ENCODE peak calls at places on chromosomes 7 and 10, in five cellular contexts. O is HCT116, S is tibial nerve, T is vagina, I is Peyer's patch. Y is an unnamed sample.

GRCh38 chr7:5661941-5662340 is 119.5 kb downstream of the RNF216 start:
- DNase-seq in O (no peak), S (no peak), I (no peak), T (no peak), Y (no peak)

GRCh38 chr7:130486963-130487324 is 4.9 kb upstream of the MEST start:
- DNase-seq in S (no peak), T (no peak), O (no peak), I (no peak), Y (no peak)

GRCh38 chr7:155198901-155199845 is 98.5 kb upstream of the INSIG1 start:
- DNase-seq in S (no peak), I (no peak), T (no peak), O (no peak), Y (peak)

GRCh38 chr7:157011333-157012112 is 1.1 kb upstream of the MNX1 start:
- DNase-seq in O (no peak), S (no peak), I (peak), T (no peak), Y (no peak)

GRCh38 chr7:99340659-99341058 is 15.0 kb downstream of the ARPC1A start:
- DNase-seq in T (no peak), I (no peak), O (no peak), S (no peak), Y (no peak)

GRCh38 chr10:12707461-12708185 is 293.9 kb downstream of the CCDC3 start:
- DNase-seq in I (no peak), S (no peak), T (no peak), O (peak), Y (peak)

GRCh38 chr7:141481971-141482370 is 69.2 kb upstream of the AGK start:
- DNase-seq in I (no peak), T (no peak), S (no peak), O (no peak), Y (no peak)

GRCh38 chr7:107014381-107015023 is 30.0 kb upstream of the PRKAR2B start:
- DNase-seq in S (no peak), I (no peak), T (no peak), O (no peak), Y (no peak)

GRCh38 chr7:68269410-68269809 is 1272.8 kb downstream of the TYW1 start:
- DNase-seq in O (no peak), T (no peak), S (no peak), I (no peak), Y (peak)

GRCh38 chr7:1324028-1324900 is 91.6 kb downstream of the UNCX start:
- DNase-seq in T (no peak), I (no peak), S (no peak), O (no peak), Y (no peak)

GRCh38 chr10:61974611-61975010 is 73.1 kb downstream of the ARID5B start:
- DNase-seq in S (peak), I (peak), T (no peak), O (no peak), Y (no peak)

GRCh38 chr7:75624134-75624832 is 114.5 kb downstream of the HIP1 start:
- DNase-seq in O (no peak), S (peak), T (no peak), I (peak), Y (no peak)

GRCh38 chr7:964401-965231 is 10.1 kb upstream of the ADAP1 start:
- DNase-seq in O (no peak), I (no peak), T (no peak), S (peak), Y (peak)

GRCh38 chr10:8319704-8320103 is 265.2 kb downstream of the GATA3 start:
- DNase-seq in I (no peak), T (no peak), O (no peak), S (no peak), Y (no peak)

GRCh38 chr7:133207687-133208086 is 45.2 kb upstream of the EXOC4 start:
- DNase-seq in O (peak), I (no peak), T (no peak), S (no peak), Y (no peak)

GRCh38 chr10:79066460-79067240 is 2.1 kb upstream of the ZMIZ1 start:
- DNase-seq in T (no peak), S (peak), O (no peak), I (no peak), Y (peak)

GRCh38 chr7:151823783-151824182 is 53.1 kb downstream of the PRKAG2 start:
- DNase-seq in I (no peak), O (no peak), T (no peak), S (no peak), Y (no peak)

GRCh38 chr7:30164567-30164966 is 29.8 kb downstream of the MTURN start:
- DNase-seq in T (no peak), S (no peak), O (peak), I (no peak), Y (peak)

GRCh38 chr7:16698200-16698910 is 52.4 kb downstream of the BZW2 start:
- DNase-seq in T (no peak), O (no peak), S (no peak), I (no peak), Y (no peak)

GRCh38 chr7:7554647-7555575 is 11.8 kb upstream of the MIOS start:
- DNase-seq in S (no peak), I (no peak), O (no peak), T (no peak), Y (no peak)

GRCh38 chr10:29681700-29682444 is 47.1 kb upstream of the SVIL start:
- DNase-seq in T (no peak), I (peak), O (no peak), S (peak), Y (no peak)

GRCh38 chr7:157572622-157573021 is 235.8 kb downstream of the DNAJB6 start:
- DNase-seq in T (no peak), S (no peak), O (no peak), I (no peak), Y (no peak)

GRCh38 chr10:106043833-106044232 is 1120.7 kb downstream of the SORCS1 start:
- DNase-seq in I (no peak), O (no peak), T (no peak), S (no peak), Y (no peak)

GRCh38 chr7:134460000-134460399 is 1.1 kb upstream of the AKR1B1 start:
- DNase-seq in T (no peak), S (no peak), I (no peak), O (no peak), Y (no peak)

GRCh38 chr10:71255817-71256660 is 43.7 kb downstream of the UNC5B start:
- DNase-seq in I (peak), O (peak), T (no peak), S (no peak), Y (peak)

GRCh38 chr7:49483142-49483541 is 290.3 kb upstream of the VWC2 start:
- DNase-seq in T (no peak), S (no peak), O (no peak), I (no peak), Y (no peak)

GRCh38 chr10:78209987-78210386 is 176.3 kb downstream of the RPS24 start:
- DNase-seq in I (no peak), T (no peak), S (no peak), O (no peak), Y (no peak)

GRCh38 chr10:132911712-132912097 is 30.7 kb downstream of the CFAP46 start:
- DNase-seq in I (peak), S (no peak), O (no peak), T (no peak), Y (no peak)

GRCh38 chr10:124303662-124304418 is 114.9 kb downstream of the OAT start:
- DNase-seq in O (no peak), I (no peak), T (no peak), S (no peak), Y (no peak)

GRCh38 chr7:148242271-148242801 is 348.2 kb upstream of the C7orf33 start:
- DNase-seq in I (peak), O (peak), S (peak), T (peak), Y (peak)

DNA sequence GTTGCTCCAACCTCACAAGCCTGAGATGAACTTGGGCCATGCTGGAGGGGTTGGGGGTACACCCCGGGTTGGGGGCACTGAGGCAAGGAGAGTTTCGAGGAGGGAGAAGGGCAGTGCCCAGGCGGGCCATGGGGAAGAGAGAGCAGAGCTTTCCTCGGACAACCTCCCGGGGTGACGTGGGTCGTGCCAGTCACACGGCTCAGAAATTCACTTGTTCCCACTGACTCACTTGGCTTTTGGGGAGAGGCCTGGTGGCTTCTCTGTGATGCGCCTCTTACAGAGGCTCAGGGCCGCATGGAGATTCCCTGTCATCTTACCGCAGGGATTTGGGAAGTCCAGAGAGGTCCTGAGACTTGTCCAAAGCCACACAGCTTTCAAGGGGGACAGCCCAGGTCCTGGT is 2.9 kb downstream of the LAT2 start:
- DNase-seq in S (no peak), O (no peak), I (no peak), T (no peak), Y (no peak)
- TF ChIP-seq POLR2A in S (no peak), O (no peak), I (no peak), T (no peak), Y (no peak)

DNA sequence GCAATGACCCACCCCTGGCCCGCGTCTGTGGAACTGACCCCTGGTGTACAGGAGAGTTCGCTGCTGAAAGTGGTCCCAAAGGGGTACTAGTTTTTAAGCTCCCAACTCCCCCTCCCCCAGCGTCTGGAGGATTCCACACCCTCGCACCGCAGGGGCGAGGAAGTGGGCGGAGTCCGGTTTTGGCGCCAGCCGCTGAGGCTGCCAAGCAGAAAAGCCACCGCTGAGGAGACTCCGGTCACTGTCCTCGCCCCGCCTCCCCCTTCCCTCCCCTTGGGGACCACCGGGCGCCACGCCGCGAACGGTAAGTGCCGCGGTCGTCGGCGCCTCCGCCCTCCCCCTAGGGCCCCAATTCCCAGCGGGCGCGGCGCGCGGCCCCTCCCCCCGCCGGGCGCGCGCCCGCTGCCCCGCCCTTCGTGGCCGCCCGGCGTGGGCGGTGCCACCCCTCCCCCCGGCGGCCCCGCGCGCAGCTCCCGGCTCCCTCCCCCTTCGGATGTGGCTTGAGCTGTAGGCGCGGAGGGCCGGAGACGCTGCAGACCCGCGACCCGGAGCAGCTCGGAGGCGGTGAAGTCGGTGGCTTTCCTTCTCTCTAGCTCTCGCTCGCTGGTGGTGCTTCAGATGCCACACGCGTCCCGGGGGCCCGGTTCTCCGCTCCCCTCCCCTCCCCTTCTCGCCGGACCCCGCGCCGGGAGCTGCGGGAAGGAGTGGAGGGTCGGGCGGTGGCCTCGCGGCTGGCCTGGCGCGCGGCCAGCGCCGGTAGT is at the start of gene CBX3:
- DNase-seq in T (peak), O (peak), I (peak), S (peak), Y (peak)
- TF ChIP-seq POLR2A in T (peak), O (peak), I (peak), S (peak), Y (peak)

GRCh38 chr7:120398284-120399000 is 125.5 kb downstream of the KCND2 start:
- DNase-seq in I (no peak), S (no peak), T (no peak), O (no peak), Y (no peak)
- TF ChIP-seq POLR2A in I (no peak), S (no peak), T (no peak), O (no peak), Y (no peak)

DNA sequence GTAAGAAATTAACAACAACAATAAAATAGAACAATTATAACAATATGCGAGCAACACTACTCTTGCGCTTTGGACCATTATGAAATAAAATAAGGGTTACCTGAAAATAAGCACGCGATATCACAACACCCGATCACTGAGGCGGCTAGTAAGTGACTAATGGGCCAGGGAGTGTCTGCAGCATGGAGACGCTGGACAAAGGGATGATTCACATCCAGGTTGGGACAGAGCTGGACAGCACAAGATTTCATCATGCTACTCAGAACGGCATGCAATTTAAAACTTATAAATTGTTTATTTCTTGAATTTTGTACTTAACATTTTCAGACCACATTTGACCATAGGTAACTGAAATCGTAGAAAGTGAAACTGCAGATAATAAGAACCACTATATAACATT is 15.6 kb downstream of the HIBADH start:
- DNase-seq in I (no peak), S (no peak), O (peak), T (no peak), Y (peak)
- TF ChIP-seq POLR2A in I (no peak), S (no peak), O (no peak), T (no peak), Y (no peak)

DNA sequence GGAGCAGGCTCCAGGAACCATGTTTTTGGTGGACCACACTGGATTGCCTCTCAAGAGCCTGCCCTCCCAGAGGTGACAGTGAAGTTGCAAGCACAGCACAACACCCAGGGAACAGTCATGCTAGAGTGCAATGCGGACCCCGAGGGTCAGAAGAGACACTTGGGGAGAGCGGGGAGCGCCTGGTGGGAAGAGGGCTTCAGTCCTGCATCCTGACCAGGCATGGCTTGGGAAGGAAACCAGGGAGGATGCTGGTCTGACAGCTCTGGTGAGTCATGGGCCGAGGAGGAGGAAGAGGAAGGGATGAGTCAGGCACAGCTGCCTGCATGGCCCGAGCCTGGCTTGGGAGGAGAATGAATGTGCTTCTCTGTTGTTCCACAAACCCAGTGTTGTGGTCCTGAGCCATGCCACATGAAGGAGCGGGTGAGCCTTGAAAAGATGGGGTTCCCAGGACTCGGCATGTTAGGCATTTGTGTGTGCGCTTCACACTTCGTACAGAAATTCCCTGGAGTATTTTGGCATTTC is 29.5 kb upstream of the ANKRD2 start:
- DNase-seq in I (peak), S (peak), T (peak), O (peak), Y (peak)
- TF ChIP-seq POLR2A in I (no peak), S (no peak), T (no peak), O (no peak), Y (peak)

GRCh38 chr7:114691605-114692004 is 230.3 kb upstream of the MDFIC start:
- DNase-seq in O (no peak), S (no peak), I (no peak), T (no peak), Y (no peak)
- TF ChIP-seq POLR2A in O (no peak), S (no peak), I (no peak), T (no peak), Y (no peak)

DNA sequence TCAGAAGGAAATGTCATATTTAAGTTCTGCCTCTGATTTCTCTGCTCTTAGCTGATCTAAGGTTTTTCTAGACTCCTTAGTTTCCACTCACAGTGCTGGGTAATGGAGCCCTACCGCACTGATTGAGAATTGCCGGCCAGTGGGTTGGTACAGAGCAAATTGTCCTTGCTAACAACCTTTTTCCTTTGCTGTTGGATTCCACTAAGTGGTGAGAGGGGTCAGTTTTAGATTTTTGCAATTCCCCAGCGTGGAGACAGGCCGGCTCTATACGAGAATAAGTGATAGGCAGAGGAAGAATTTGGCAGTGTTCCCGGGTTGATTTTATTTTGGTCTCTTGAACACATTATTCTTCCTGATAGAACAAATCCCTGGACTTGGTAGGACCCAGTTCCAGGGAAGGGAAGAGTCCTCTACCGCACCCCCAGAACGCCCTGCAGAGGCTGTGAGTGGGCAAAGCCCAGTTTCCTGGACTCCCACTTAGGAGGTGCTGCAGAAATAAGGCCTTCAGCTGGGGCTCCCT is 2.9 kb upstream of the NRP1 start:
- DNase-seq in T (no peak), O (no peak), I (no peak), S (peak), Y (no peak)
- TF ChIP-seq POLR2A in T (no peak), O (no peak), I (no peak), S (no peak), Y (no peak)

Y was measured in H54.